ENCODE peak calls at places on chromosomes 3 and 15, in ten cellular contexts. One of them, this sample, is unnamed.

GRCh38 chr3:121757087-121757811 is 7.7 kb upstream of the GOLGB1 start:
- DNase-seq in stomach: no peak
- DNase-seq in cardiac muscle cell: peak
- DNase-seq in AG09309: no peak
- DNase-seq in GM23338: no peak
- DNase-seq in A673: peak
- DNase-seq in AG10803: no peak
- DNase-seq in dorsolateral prefrontal cortex: no peak
- DNase-seq in esophagus squamous epithelium: no peak
- DNase-seq in adrenal gland: no peak
- DNase-seq in this sample: no peak

GRCh38 chr3:191085091-191085490 is 114.0 kb upstream of the OSTN start:
- DNase-seq in stomach: no peak
- DNase-seq in cardiac muscle cell: no peak
- DNase-seq in AG09309: peak
- DNase-seq in GM23338: no peak
- DNase-seq in A673: no peak
- DNase-seq in AG10803: peak
- DNase-seq in dorsolateral prefrontal cortex: no peak
- DNase-seq in esophagus squamous epithelium: no peak
- DNase-seq in adrenal gland: no peak
- DNase-seq in this sample: no peak

GRCh38 chr3:45026957-45027356 is 854 bp downstream of the CLEC3B start:
- DNase-seq in stomach: no peak
- DNase-seq in cardiac muscle cell: no peak
- DNase-seq in AG09309: no peak
- DNase-seq in GM23338: no peak
- DNase-seq in A673: no peak
- DNase-seq in AG10803: peak
- DNase-seq in dorsolateral prefrontal cortex: no peak
- DNase-seq in esophagus squamous epithelium: no peak
- DNase-seq in adrenal gland: peak
- DNase-seq in this sample: no peak

GRCh38 chr3:48472923-48473616 is 26.5 kb downstream of the ATRIP start:
- DNase-seq in stomach: peak
- DNase-seq in cardiac muscle cell: peak
- DNase-seq in AG09309: peak
- DNase-seq in GM23338: peak
- DNase-seq in A673: peak
- DNase-seq in AG10803: peak
- DNase-seq in dorsolateral prefrontal cortex: peak
- DNase-seq in esophagus squamous epithelium: peak
- DNase-seq in adrenal gland: peak
- DNase-seq in this sample: peak

GRCh38 chr15:71437919-71438318 is 322.6 kb downstream of the THSD4 start:
- DNase-seq in stomach: no peak
- DNase-seq in cardiac muscle cell: no peak
- DNase-seq in AG09309: no peak
- DNase-seq in GM23338: no peak
- DNase-seq in A673: no peak
- DNase-seq in AG10803: no peak
- DNase-seq in dorsolateral prefrontal cortex: no peak
- DNase-seq in esophagus squamous epithelium: no peak
- DNase-seq in adrenal gland: no peak
- DNase-seq in this sample: no peak

GRCh38 chr15:52257734-52258062 is 37.9 kb downstream of the MYO5C start:
- DNase-seq in stomach: no peak
- DNase-seq in cardiac muscle cell: peak
- DNase-seq in AG09309: no peak
- DNase-seq in GM23338: peak
- DNase-seq in A673: peak
- DNase-seq in AG10803: peak
- DNase-seq in dorsolateral prefrontal cortex: no peak
- DNase-seq in esophagus squamous epithelium: no peak
- DNase-seq in adrenal gland: no peak
- DNase-seq in this sample: no peak

GRCh38 chr15:99729920-99730319 is 3.3 kb downstream of the LYSMD4 start:
- DNase-seq in stomach: peak
- DNase-seq in cardiac muscle cell: peak
- DNase-seq in AG09309: no peak
- DNase-seq in GM23338: peak
- DNase-seq in A673: peak
- DNase-seq in AG10803: peak
- DNase-seq in dorsolateral prefrontal cortex: peak
- DNase-seq in esophagus squamous epithelium: no peak
- DNase-seq in adrenal gland: no peak
- DNase-seq in this sample: peak

GRCh38 chr15:71562251-71562650 is 248.1 kb upstream of the NR2E3 start:
- DNase-seq in stomach: no peak
- DNase-seq in cardiac muscle cell: no peak
- DNase-seq in AG09309: no peak
- DNase-seq in GM23338: no peak
- DNase-seq in A673: no peak
- DNase-seq in AG10803: no peak
- DNase-seq in dorsolateral prefrontal cortex: no peak
- DNase-seq in esophagus squamous epithelium: no peak
- DNase-seq in adrenal gland: no peak
- DNase-seq in this sample: no peak

GRCh38 chr15:46815765-46816164 is 901.5 kb upstream of the SEMA6D start:
- DNase-seq in stomach: peak
- DNase-seq in cardiac muscle cell: peak
- DNase-seq in AG09309: no peak
- DNase-seq in GM23338: no peak
- DNase-seq in A673: no peak
- DNase-seq in AG10803: no peak
- DNase-seq in dorsolateral prefrontal cortex: no peak
- DNase-seq in esophagus squamous epithelium: no peak
- DNase-seq in adrenal gland: no peak
- DNase-seq in this sample: no peak

GRCh38 chr3:184241447-184242296 is 7.1 kb downstream of the ALG3 start:
- DNase-seq in stomach: peak
- DNase-seq in cardiac muscle cell: peak
- DNase-seq in AG09309: no peak
- DNase-seq in GM23338: peak
- DNase-seq in A673: no peak
- DNase-seq in AG10803: no peak
- DNase-seq in dorsolateral prefrontal cortex: no peak
- DNase-seq in esophagus squamous epithelium: no peak
- DNase-seq in adrenal gland: peak
- DNase-seq in this sample: no peak

DNA sequence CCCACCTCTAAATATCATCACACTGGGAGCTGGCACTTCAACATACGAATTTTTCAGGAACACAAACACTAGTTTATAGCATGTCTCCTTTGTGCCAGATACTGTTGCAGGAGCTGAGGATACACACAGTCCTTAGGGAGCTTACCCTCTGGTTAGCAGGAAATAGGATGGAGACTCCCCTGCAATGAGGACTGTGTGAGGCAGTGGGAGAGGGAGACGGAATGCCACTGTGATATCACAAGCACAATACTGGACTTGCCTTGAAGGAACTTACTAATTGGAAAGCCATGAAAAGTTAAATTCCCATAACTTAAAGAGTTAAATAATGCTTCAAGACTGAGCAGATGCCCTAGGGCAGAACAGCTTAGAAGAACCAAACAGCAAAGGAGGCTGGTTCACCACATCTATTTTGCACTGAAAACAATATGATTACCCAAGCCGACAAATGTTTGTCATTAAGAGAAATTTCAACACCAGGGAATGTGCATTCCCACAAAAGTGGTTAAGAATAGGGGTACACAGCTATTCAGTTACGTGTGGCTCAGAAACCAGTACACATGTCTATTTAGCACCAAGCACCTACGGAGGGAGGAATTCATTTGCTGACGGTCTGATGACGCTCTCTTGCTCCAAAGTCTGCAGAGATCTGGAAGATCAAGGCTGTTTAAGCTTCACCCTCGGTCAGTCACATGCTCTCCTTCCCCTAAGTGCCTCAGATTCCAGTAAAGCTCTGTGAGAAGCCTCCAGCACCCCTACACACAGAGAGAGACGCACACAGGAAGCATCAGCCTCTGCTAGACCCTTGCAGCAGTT is 5.2 kb downstream of the TBC1D2B start:
- DNase-seq in stomach: no peak
- DNase-seq in cardiac muscle cell: peak
- DNase-seq in AG09309: peak
- DNase-seq in GM23338: no peak
- DNase-seq in A673: peak
- DNase-seq in AG10803: peak
- DNase-seq in dorsolateral prefrontal cortex: no peak
- DNase-seq in esophagus squamous epithelium: no peak
- DNase-seq in adrenal gland: peak
- DNase-seq in this sample: peak
- H3K4me3 ChIP-seq in stomach: no peak
- H3K4me3 ChIP-seq in cardiac muscle cell: no peak
- H3K4me3 ChIP-seq in AG09309: no peak
- H3K4me3 ChIP-seq in GM23338: no peak
- H3K4me3 ChIP-seq in A673: no peak
- H3K4me3 ChIP-seq in AG10803: peak
- H3K4me3 ChIP-seq in dorsolateral prefrontal cortex: peak
- H3K4me3 ChIP-seq in esophagus squamous epithelium: no peak
- H3K4me3 ChIP-seq in adrenal gland: no peak
- H3K4me3 ChIP-seq in this sample: no peak

GRCh38 chr3:160003520-160004128 is 15.0 kb downstream of the IL12A start:
- DNase-seq in stomach: peak
- DNase-seq in cardiac muscle cell: peak
- DNase-seq in AG09309: no peak
- DNase-seq in GM23338: peak
- DNase-seq in A673: peak
- DNase-seq in AG10803: peak
- DNase-seq in dorsolateral prefrontal cortex: peak
- DNase-seq in esophagus squamous epithelium: no peak
- DNase-seq in adrenal gland: no peak
- DNase-seq in this sample: no peak
- TF ChIP-seq CTCF in stomach: peak
- TF ChIP-seq CTCF in cardiac muscle cell: peak
- TF ChIP-seq CTCF in AG09309: peak
- TF ChIP-seq CTCF in GM23338: peak
- TF ChIP-seq CTCF in A673: peak
- TF ChIP-seq CTCF in AG10803: peak
- TF ChIP-seq CTCF in dorsolateral prefrontal cortex: peak
- TF ChIP-seq CTCF in esophagus squamous epithelium: peak
- TF ChIP-seq CTCF in adrenal gland: peak
- TF ChIP-seq CTCF in this sample: peak

GRCh38 chr15:24924621-24925020 is 30.2 kb upstream of the SNRPN start:
- DNase-seq in stomach: no peak
- DNase-seq in cardiac muscle cell: no peak
- DNase-seq in AG09309: no peak
- DNase-seq in GM23338: no peak
- DNase-seq in A673: no peak
- DNase-seq in AG10803: no peak
- DNase-seq in dorsolateral prefrontal cortex: no peak
- DNase-seq in esophagus squamous epithelium: no peak
- DNase-seq in adrenal gland: no peak
- DNase-seq in this sample: no peak

GRCh38 chr15:24916305-24917009 is 38.3 kb upstream of the SNRPN start:
- DNase-seq in stomach: no peak
- DNase-seq in cardiac muscle cell: no peak
- DNase-seq in AG09309: no peak
- DNase-seq in GM23338: no peak
- DNase-seq in A673: no peak
- DNase-seq in AG10803: no peak
- DNase-seq in dorsolateral prefrontal cortex: no peak
- DNase-seq in esophagus squamous epithelium: no peak
- DNase-seq in adrenal gland: no peak
- DNase-seq in this sample: no peak

GRCh38 chr15:24924153-24924552 is 30.6 kb upstream of the SNRPN start:
- DNase-seq in stomach: no peak
- DNase-seq in cardiac muscle cell: no peak
- DNase-seq in AG09309: no peak
- DNase-seq in GM23338: no peak
- DNase-seq in A673: no peak
- DNase-seq in AG10803: no peak
- DNase-seq in dorsolateral prefrontal cortex: no peak
- DNase-seq in esophagus squamous epithelium: no peak
- DNase-seq in adrenal gland: no peak
- DNase-seq in this sample: no peak

GRCh38 chr15:24917431-24917830 is 37.4 kb upstream of the SNRPN start:
- DNase-seq in stomach: no peak
- DNase-seq in cardiac muscle cell: no peak
- DNase-seq in AG09309: no peak
- DNase-seq in GM23338: peak
- DNase-seq in A673: no peak
- DNase-seq in AG10803: no peak
- DNase-seq in dorsolateral prefrontal cortex: no peak
- DNase-seq in esophagus squamous epithelium: no peak
- DNase-seq in adrenal gland: no peak
- DNase-seq in this sample: no peak

GRCh38 chr15:24919446-24919845 is 35.3 kb upstream of the SNRPN start:
- DNase-seq in stomach: no peak
- DNase-seq in cardiac muscle cell: no peak
- DNase-seq in AG09309: no peak
- DNase-seq in GM23338: peak
- DNase-seq in A673: no peak
- DNase-seq in AG10803: no peak
- DNase-seq in dorsolateral prefrontal cortex: no peak
- DNase-seq in esophagus squamous epithelium: no peak
- DNase-seq in adrenal gland: no peak
- DNase-seq in this sample: no peak
- H3K4me3 ChIP-seq in stomach: no peak
- H3K4me3 ChIP-seq in cardiac muscle cell: no peak
- H3K4me3 ChIP-seq in AG09309: no peak
- H3K4me3 ChIP-seq in GM23338: peak
- H3K4me3 ChIP-seq in A673: no peak
- H3K4me3 ChIP-seq in AG10803: no peak
- H3K4me3 ChIP-seq in dorsolateral prefrontal cortex: no peak
- H3K4me3 ChIP-seq in esophagus squamous epithelium: no peak
- H3K4me3 ChIP-seq in adrenal gland: no peak
- H3K4me3 ChIP-seq in this sample: no peak

GRCh38 chr15:83483612-83484011 is 36.5 kb downstream of the SH3GL3 start:
- DNase-seq in stomach: no peak
- DNase-seq in cardiac muscle cell: no peak
- DNase-seq in AG09309: no peak
- DNase-seq in GM23338: no peak
- DNase-seq in A673: no peak
- DNase-seq in AG10803: no peak
- DNase-seq in dorsolateral prefrontal cortex: no peak
- DNase-seq in esophagus squamous epithelium: no peak
- DNase-seq in adrenal gland: no peak
- DNase-seq in this sample: no peak
- TF ChIP-seq CTCF in stomach: no peak
- TF ChIP-seq CTCF in cardiac muscle cell: no peak
- TF ChIP-seq CTCF in AG09309: no peak
- TF ChIP-seq CTCF in GM23338: no peak
- TF ChIP-seq CTCF in A673: no peak
- TF ChIP-seq CTCF in AG10803: no peak
- TF ChIP-seq CTCF in dorsolateral prefrontal cortex: no peak
- TF ChIP-seq CTCF in esophagus squamous epithelium: no peak
- TF ChIP-seq CTCF in adrenal gland: no peak
- TF ChIP-seq CTCF in this sample: no peak

GRCh38 chr15:59994855-59995557 is 9.1 kb upstream of the FOXB1 start:
- DNase-seq in stomach: no peak
- DNase-seq in cardiac muscle cell: peak
- DNase-seq in AG09309: no peak
- DNase-seq in GM23338: peak
- DNase-seq in A673: no peak
- DNase-seq in AG10803: no peak
- DNase-seq in dorsolateral prefrontal cortex: no peak
- DNase-seq in esophagus squamous epithelium: no peak
- DNase-seq in adrenal gland: no peak
- DNase-seq in this sample: no peak
- H3K4me3 ChIP-seq in stomach: no peak
- H3K4me3 ChIP-seq in cardiac muscle cell: peak
- H3K4me3 ChIP-seq in AG09309: no peak
- H3K4me3 ChIP-seq in GM23338: peak
- H3K4me3 ChIP-seq in A673: no peak
- H3K4me3 ChIP-seq in AG10803: no peak
- H3K4me3 ChIP-seq in dorsolateral prefrontal cortex: no peak
- H3K4me3 ChIP-seq in esophagus squamous epithelium: no peak
- H3K4me3 ChIP-seq in adrenal gland: no peak
- H3K4me3 ChIP-seq in this sample: no peak

This sample was measured in HFF-Myc.